ENCODE peak calls at places on chromosomes 11 and 22, in eight cellular contexts. O, U, R, M, T, N, F and V are unnamed samples.

GRCh38 chr11:44531116-44531504 is 34.4 kb upstream of the CD82 start:
- ATAC-seq in T (peak), R (no peak), F (no peak), U (no peak), O (no peak), M (no peak), N (peak), V (no peak)

GRCh38 chr22:46172522-46172921 is 22.2 kb downstream of the PPARA start:
- ATAC-seq in M (no peak), F (peak), T (no peak), R (no peak), N (no peak), U (no peak), O (no peak), V (no peak)

GRCh38 chr11:73189315-73189714 is 28.8 kb upstream of the P2RY2 start:
- ATAC-seq in R (no peak), U (peak), F (no peak), M (no peak), T (peak), N (peak), O (no peak), V (peak)

GRCh38 chr11:8056810-8057463 is 24.1 kb upstream of the TUB start:
- ATAC-seq in N (peak), M (no peak), F (no peak), O (no peak), T (no peak), U (no peak), R (no peak), V (peak)

GRCh38 chr11:91104237-91104636 is 881.4 kb upstream of the CHORDC1 start:
- ATAC-seq in T (no peak), O (no peak), N (peak), R (no peak), M (no peak), U (no peak), F (no peak), V (no peak)

GRCh38 chr11:128622137-128622523 is 34.8 kb upstream of the ETS1 start:
- ATAC-seq in R (no peak), M (no peak), O (no peak), N (no peak), F (no peak), U (no peak), T (no peak), V (peak)

GRCh38 chr11:119062779-119063178 is 4.8 kb upstream of the VPS11 start:
- ATAC-seq in O (no peak), U (no peak), F (no peak), R (no peak), T (no peak), N (no peak), M (no peak), V (no peak)

GRCh38 chr11:13316528-13316961 is 39.0 kb downstream of the BMAL1 start:
- ATAC-seq in M (no peak), R (no peak), U (peak), N (peak), F (no peak), T (peak), O (peak), V (peak)

GRCh38 chr11:94802501-94802900 is 34.3 kb downstream of the AMOTL1 start:
- ATAC-seq in M (no peak), O (no peak), R (no peak), U (no peak), F (no peak), T (no peak), N (no peak), V (no peak)

GRCh38 chr11:61028135-61028729 is 56.8 kb downstream of the CD6 start:
- ATAC-seq in F (no peak), M (no peak), N (no peak), T (no peak), U (peak), R (peak), O (no peak), V (no peak)

GRCh38 chr11:46719048-46719542 is at the start of gene F2:
- ATAC-seq in R (no peak), U (no peak), T (peak), F (no peak), M (no peak), N (no peak), O (no peak), V (no peak)

GRCh38 chr11:32448232-32448631 is 12.9 kb upstream of the WT1 start:
- ATAC-seq in M (peak), U (peak), T (no peak), F (no peak), N (peak), R (no peak), O (no peak), V (no peak)

GRCh38 chr11:75760243-75760642 is 8.3 kb upstream of the DGAT2 start:
- ATAC-seq in N (no peak), U (no peak), O (no peak), F (no peak), M (no peak), R (no peak), T (no peak), V (no peak)

GRCh38 chr22:43946391-43946680 is 8.9 kb upstream of the SAMM50 start:
- ATAC-seq in F (no peak), N (peak), M (peak), R (peak), T (no peak), U (no peak), O (no peak), V (no peak)

GRCh38 chr22:43742551-43742950 is 69.6 kb downstream of the EFCAB6 start:
- ATAC-seq in T (no peak), O (no peak), F (no peak), N (no peak), U (no peak), R (no peak), M (no peak), V (no peak)

GRCh38 chr11:706957-707816 is 1.2 kb downstream of the EPS8L2 start:
- ATAC-seq in T (peak), F (peak), M (peak), N (peak), O (peak), R (no peak), U (peak), V (peak)

GRCh38 chr11:116732740-116733385 is 39.9 kb downstream of the BUD13 start:
- ATAC-seq in O (peak), N (peak), R (peak), T (peak), F (peak), M (peak), U (peak), V (peak)

GRCh38 chr11:79055866-79056632 is 384.8 kb downstream of the TENM4 start:
- ATAC-seq in T (no peak), O (no peak), M (no peak), U (no peak), N (peak), F (no peak), R (no peak), V (peak)

GRCh38 chr11:69576069-69576782 is 64.7 kb upstream of the CCND1 start:
- ATAC-seq in O (no peak), R (no peak), F (no peak), U (no peak), M (no peak), T (peak), N (no peak), V (no peak)

GRCh38 chr11:128587415-128587814 is at the start of gene ETS1:
- ATAC-seq in T (no peak), O (no peak), M (peak), N (no peak), R (no peak), U (no peak), F (peak), V (no peak)

GRCh38 chr11:115153135-115153534 is 351.1 kb downstream of the CADM1 start:
- ATAC-seq in O (no peak), M (no peak), R (no peak), U (no peak), T (no peak), N (no peak), F (no peak), V (no peak)

GRCh38 chr22:39414377-39414776 is 14.8 kb downstream of the TAB1 start:
- ATAC-seq in N (no peak), M (no peak), R (no peak), F (no peak), O (no peak), U (no peak), T (no peak), V (no peak)

GRCh38 chr11:71078482-71078881 is 173.9 kb downstream of the SHANK2 start:
- ATAC-seq in T (no peak), R (no peak), M (no peak), F (no peak), N (no peak), O (no peak), U (no peak), V (no peak)

GRCh38 chr11:36142439-36142838 is 146.8 kb downstream of the COMMD9 start:
- ATAC-seq in F (no peak), O (no peak), M (no peak), T (no peak), R (no peak), U (no peak), N (no peak), V (no peak)

GRCh38 chr11:115379528-115379927 is 124.7 kb downstream of the CADM1 start:
- ATAC-seq in O (no peak), U (peak), F (no peak), T (no peak), R (no peak), M (no peak), N (no peak), V (no peak)

GRCh38 chr22:41410311-41410751 is 28.6 kb downstream of the TEF start:
- ATAC-seq in T (peak), M (no peak), U (no peak), R (no peak), O (peak), F (peak), N (no peak), V (peak)

GRCh38 chr11:128967578-128967977 is 24.9 kb upstream of the TP53AIP1 start:
- ATAC-seq in F (no peak), O (no peak), M (no peak), T (no peak), R (no peak), N (no peak), U (no peak), V (no peak)

GRCh38 chr11:79026803-79027445 is 413.9 kb downstream of the TENM4 start:
- ATAC-seq in M (no peak), O (no peak), F (no peak), R (no peak), U (peak), N (no peak), T (no peak), V (no peak)

GRCh38 chr11:111775024-111775710 is 9.0 kb upstream of the PPP2R1B start:
- ATAC-seq in R (no peak), O (no peak), F (peak), M (no peak), N (peak), T (peak), U (no peak), V (peak)

GRCh38 chr11:17298302-17298701 is 21.8 kb downstream of the NUCB2 start:
- ATAC-seq in T (no peak), N (no peak), M (no peak), O (no peak), F (no peak), R (peak), U (peak), V (no peak)

GRCh38 chr11:130023204-130023603 is 20.6 kb upstream of the PRDM10 start:
- ATAC-seq in F (no peak), N (no peak), T (peak), R (no peak), M (peak), U (peak), O (no peak), V (no peak)

GRCh38 chr22:39928556-39929401 is 27.9 kb downstream of the GRAP2 start:
- ATAC-seq in R (no peak), O (no peak), U (peak), F (no peak), M (no peak), T (peak), N (no peak), V (no peak)

GRCh38 chr22:39746600-39747262 is 146.8 kb downstream of the ENTHD1 start:
- ATAC-seq in T (no peak), R (no peak), M (no peak), F (no peak), N (no peak), O (no peak), U (no peak), V (no peak)

GRCh38 chr11:39113606-39114005 is 2345.8 kb downstream of the LRRC4C start:
- ATAC-seq in R (no peak), M (no peak), U (no peak), N (no peak), T (no peak), O (no peak), F (no peak), V (no peak)

GRCh38 chr22:36285545-36285944 is 32.6 kb downstream of the APOL1 start:
- ATAC-seq in U (no peak), N (no peak), T (no peak), O (no peak), M (no peak), F (no peak), R (no peak), V (no peak)

GRCh38 chr11:116927163-116927772 is 89.8 kb upstream of the APOA1 start:
- ATAC-seq in O (no peak), T (no peak), M (peak), F (no peak), N (no peak), R (peak), U (no peak), V (no peak)

GRCh38 chr22:19114984-19115552 is 7.1 kb downstream of the DGCR2 start:
- ATAC-seq in N (peak), O (no peak), M (no peak), F (no peak), T (no peak), U (no peak), R (no peak), V (no peak)

DNA sequence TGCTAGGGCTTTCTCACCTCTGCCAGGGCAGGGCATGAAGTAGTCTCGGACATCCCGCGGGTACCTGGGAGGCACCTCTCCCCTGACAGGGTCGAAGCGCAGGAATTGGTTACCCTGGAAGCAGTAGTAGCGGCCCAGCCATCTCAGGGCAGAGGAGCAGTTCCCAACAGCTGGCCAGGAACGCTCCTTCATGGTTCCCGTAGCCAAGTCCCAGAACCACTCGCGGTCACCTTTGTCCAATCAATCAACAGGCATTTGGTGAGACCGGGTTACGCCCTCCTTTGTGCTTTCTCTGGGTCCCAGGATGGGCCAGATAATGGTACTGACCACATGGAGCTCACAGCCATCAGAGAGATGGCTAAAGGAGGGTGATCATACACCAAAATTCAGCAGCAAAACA is 3.4 kb downstream of the HPX start:
- ATAC-seq in N (no peak), U (no peak), F (no peak), T (no peak), O (no peak), R (no peak), M (no peak), V (no peak)
- H3K4me3 ChIP-seq in N (no peak), U (no peak), F (no peak), T (no peak), O (no peak), R (no peak), M (no peak), V (no peak)

GRCh38 chr11:134139303-134139872 is 70.5 kb downstream of the JAM3 start:
- ATAC-seq in N (no peak), O (peak), R (no peak), F (no peak), T (no peak), U (no peak), M (peak), V (peak)

GRCh38 chr11:134142536-134142935 is 73.7 kb downstream of the JAM3 start:
- ATAC-seq in M (no peak), T (no peak), F (no peak), R (no peak), N (peak), O (no peak), U (no peak), V (no peak)

GRCh38 chr11:134140961-134141490 is 72.2 kb downstream of the JAM3 start:
- ATAC-seq in M (no peak), R (no peak), U (no peak), O (no peak), N (no peak), T (peak), F (no peak), V (no peak)

GRCh38 chr11:134144744-134145143 is 75.9 kb downstream of the JAM3 start:
- ATAC-seq in R (no peak), T (no peak), M (no peak), U (no peak), O (no peak), N (no peak), F (no peak), V (no peak)

GRCh38 chr11:134139873-134140331 is 71.0 kb downstream of the JAM3 start:
- ATAC-seq in R (peak), U (peak), N (peak), F (peak), M (peak), T (peak), O (peak), V (peak)
- H3K4me3 ChIP-seq in R (no peak), U (no peak), N (no peak), F (no peak), M (no peak), T (no peak), O (peak), V (no peak)

DNA sequence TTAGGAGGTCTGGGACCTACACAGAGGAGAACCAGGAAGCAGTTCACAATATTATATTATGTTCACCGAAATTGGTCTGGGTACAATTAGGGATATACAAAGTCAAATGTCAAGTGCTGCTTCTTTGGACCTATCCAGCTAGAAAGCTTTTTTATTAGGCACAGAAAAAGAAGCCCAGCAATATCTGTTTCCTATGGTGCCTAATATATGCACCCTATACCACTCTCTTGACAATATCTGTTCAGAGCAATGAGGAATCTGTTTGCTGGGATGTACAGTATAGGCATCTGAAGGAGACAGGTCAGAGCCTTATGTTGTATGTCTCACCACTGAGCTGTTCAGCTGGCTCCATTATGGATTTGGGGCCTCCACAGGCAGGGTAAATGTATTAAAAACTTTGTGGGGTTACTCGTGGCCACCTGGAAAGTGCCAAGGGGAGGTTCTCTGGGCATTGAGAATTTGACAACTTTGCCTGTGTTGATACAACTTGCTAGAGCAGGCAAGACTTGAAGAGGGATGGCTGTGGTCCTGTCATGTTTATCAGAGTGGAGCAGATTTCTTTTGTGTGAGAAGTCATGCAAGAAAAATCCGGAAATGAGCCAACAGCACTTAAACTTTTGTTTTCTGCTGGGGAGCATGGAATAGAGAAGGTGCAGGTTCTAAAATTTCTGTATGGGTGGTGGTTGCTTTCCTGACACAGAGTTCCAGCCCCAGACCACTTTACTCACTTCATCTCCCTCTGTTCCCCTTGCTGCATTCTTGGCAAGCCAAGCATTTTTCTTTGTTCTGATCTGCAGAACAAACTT is 10.1 kb downstream of the STIM1 start:
- ATAC-seq in M (no peak), R (peak), F (no peak), O (peak), N (no peak), U (peak), T (peak), V (peak)
- H3K4me3 ChIP-seq in M (no peak), R (peak), F (no peak), O (peak), N (no peak), U (peak), T (no peak), V (no peak)

GRCh38 chr11:34514597-34514996 is 1.0 kb upstream of the ELF5 start:
- ATAC-seq in N (no peak), O (no peak), T (no peak), R (no peak), M (no peak), U (no peak), F (no peak), V (no peak)
- H3K4me3 ChIP-seq in N (no peak), O (no peak), T (no peak), R (no peak), M (no peak), U (no peak), F (no peak), V (no peak)

DNA sequence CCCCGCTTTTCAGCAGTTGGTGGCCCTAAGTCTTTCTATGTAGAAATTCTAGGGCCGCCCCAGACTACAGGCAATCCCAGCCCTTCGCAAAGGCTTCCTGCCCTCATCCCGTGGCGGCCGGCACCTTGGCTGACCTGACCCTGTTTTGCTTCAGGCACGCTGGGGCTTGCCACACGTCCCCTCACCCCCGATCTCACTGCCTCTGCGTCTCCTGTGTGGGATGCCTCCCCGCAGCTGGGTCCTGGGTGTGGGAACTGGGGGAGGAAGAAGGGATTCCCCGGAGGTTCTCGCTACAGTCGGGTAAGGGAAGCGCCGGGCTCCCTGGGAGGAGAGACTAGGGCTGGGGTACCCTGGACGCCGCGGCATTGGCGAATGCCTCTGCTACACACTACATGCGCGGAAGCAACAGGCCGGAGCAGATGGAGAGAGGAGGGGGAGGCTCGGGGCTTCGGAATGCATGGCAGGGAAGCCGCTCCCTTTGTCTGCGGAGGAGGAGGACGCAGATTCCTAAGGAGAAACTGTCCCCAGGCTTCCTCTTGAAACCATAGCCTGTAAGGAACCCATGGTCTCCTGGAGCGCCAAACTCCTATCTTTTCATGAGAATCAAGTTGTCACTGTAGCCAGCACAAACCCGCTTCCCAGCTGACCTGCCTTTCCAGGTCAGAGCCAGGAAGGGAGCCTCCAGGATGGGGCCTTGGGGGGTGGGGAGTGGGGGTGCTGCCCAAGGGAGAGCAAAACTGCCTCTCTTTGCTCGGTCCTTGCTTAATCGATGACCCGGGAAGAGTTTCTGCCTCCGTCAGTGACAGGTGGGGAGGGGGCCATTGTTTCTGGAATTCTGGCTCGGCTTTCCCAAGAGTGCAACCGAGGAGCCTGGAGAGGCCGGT is 1.4 kb downstream of the DTX4 start:
- ATAC-seq in M (no peak), T (peak), U (peak), R (no peak), O (no peak), N (peak), F (no peak), V (no peak)
- H3K4me3 ChIP-seq in M (peak), T (peak), U (peak), R (peak), O (peak), N (peak), F (peak), V (peak)

GRCh38 chr11:30381879-30382278 is 59.0 kb downstream of the ARL14EP start:
- ATAC-seq in F (no peak), M (no peak), R (no peak), O (no peak), U (no peak), N (no peak), T (no peak), V (no peak)

GRCh38 chr11:30377347-30377746 is 54.4 kb downstream of the ARL14EP start:
- ATAC-seq in U (no peak), M (no peak), T (no peak), F (no peak), N (no peak), O (no peak), R (no peak), V (no peak)
- H3K4me3 ChIP-seq in U (no peak), M (no peak), T (no peak), F (no peak), N (no peak), O (no peak), R (no peak), V (no peak)

GRCh38 chr22:49492756-49493251 is 334.9 kb downstream of the BRD1 start:
- ATAC-seq in N (no peak), U (no peak), O (no peak), T (no peak), F (no peak), M (no peak), R (no peak), V (no peak)
- H3K4me3 ChIP-seq in N (no peak), U (no peak), O (no peak), T (no peak), F (no peak), M (no peak), R (no peak), V (no peak)